ENCODE peak calls at places on chromosomes 16 and 17, in four cellular contexts. E is H1, R is K562, U is HepG2. X is an unnamed sample. For H3K79me2, the result is how much of the 10 kb centered on the place peaks cover.

GRCh38 chr17:71099003-71099710 is 929.8 kb downstream of the KCNJ2 start:
- DNase-seq in E (no peak), R (no peak), U (no peak), X (no peak)

GRCh38 chr17:66415366-66416206 is 113.2 kb downstream of the PRKCA start:
- DNase-seq in E (no peak), R (no peak), U (peak), X (no peak)

GRCh38 chr17:50902768-50903353 is 36.7 kb upstream of the TOB1 start:
- DNase-seq in E (no peak), R (no peak), U (no peak), X (no peak)

GRCh38 chr17:15341385-15341849 is at the start of gene TEKT3:
- DNase-seq in E (peak), R (peak), U (no peak), X (no peak)

GRCh38 chr17:61405047-61405685 is 5.5 kb downstream of the TBX2 start:
- DNase-seq in E (peak), R (no peak), U (no peak), X (no peak)

GRCh38 chr16:23398987-23399805 is 53.8 kb downstream of the COG7 start:
- DNase-seq in E (peak), R (no peak), U (no peak), X (no peak)

GRCh38 chr17:51322390-51323029 is 62.2 kb downstream of the UTP18 start:
- DNase-seq in E (no peak), R (peak), U (peak), X (no peak)

GRCh38 chr17:77462101-77462500 is 321.3 kb downstream of the SEC14L1 start:
- DNase-seq in E (no peak), R (no peak), U (no peak), X (peak)

GRCh38 chr16:29820730-29821662 is 734 bp downstream of the MVP start:
- DNase-seq in E (no peak), R (no peak), U (no peak), X (peak)

GRCh38 chr17:57136355-57136754 is 51.3 kb downstream of the AKAP1 start:
- DNase-seq in E (no peak), R (no peak), U (no peak), X (no peak)

GRCh38 chr17:57988301-57989010 is 402 bp upstream of the VEZF1 start:
- DNase-seq in E (peak), R (peak), U (no peak), X (no peak)

GRCh38 chr17:59785091-59785799 is 77.8 kb downstream of the VMP1 start:
- DNase-seq in E (no peak), R (no peak), U (peak), X (no peak)

GRCh38 chr17:78665952-78666920 is 89.0 kb upstream of the DNAH17 start:
- DNase-seq in E (no peak), R (peak), U (peak), X (no peak)

GRCh38 chr17:320809-321385 is 31.7 kb downstream of the RPH3AL start:
- DNase-seq in E (peak), R (no peak), U (no peak), X (no peak)

GRCh38 chr16:67528222-67528869 is at the start of gene RIPOR1:
- DNase-seq in E (peak), R (peak), U (peak), X (no peak)

GRCh38 chr17:41986634-41987033 is 20.0 kb downstream of the CNP start:
- DNase-seq in E (no peak), R (no peak), U (no peak), X (no peak)

GRCh38 chr17:44547625-44548297 is 9.5 kb upstream of the FZD2 start:
- DNase-seq in E (no peak), R (no peak), U (no peak), X (no peak)

GRCh38 chr17:51500454-51500853 is 240.1 kb downstream of the UTP18 start:
- DNase-seq in E (no peak), R (no peak), U (no peak), X (no peak)

GRCh38 chr17:5526821-5527598 is 40.6 kb downstream of the MIS12 start:
- DNase-seq in E (no peak), R (peak), U (peak), X (no peak)

GRCh38 chr17:80997471-80998387 is 6.1 kb downstream of the CHMP6 start:
- DNase-seq in E (no peak), R (no peak), U (no peak), X (no peak)

GRCh38 chr16:57530531-57531252 is 5.7 kb downstream of the CCDC102A start:
- DNase-seq in E (no peak), R (peak), U (no peak), X (no peak)

GRCh38 chr16:72990003-72990521 is 57.9 kb downstream of the ZFHX3 start:
- DNase-seq in E (no peak), R (no peak), U (no peak), X (no peak)

GRCh38 chr16:22671301-22672076 is 142.5 kb upstream of the HS3ST2 start:
- DNase-seq in E (peak), R (no peak), U (no peak), X (no peak)

GRCh38 chr16:74107795-74108610 is 188.6 kb upstream of the PSMD7 start:
- DNase-seq in E (peak), R (peak), U (peak), X (peak)

GRCh38 chr17:30323895-30324319 is 9.9 kb downstream of the TMIGD1 start:
- DNase-seq in E (no peak), R (peak), U (no peak), X (no peak)

GRCh38 chr16:4847774-4848587 is 700 bp downstream of the UBN1 start:
- DNase-seq in E (no peak), R (peak), U (peak), X (no peak)
- TF ChIP-seq HDAC2 in E (peak), R (no peak), U (no peak), X (peak)

GRCh38 chr16:83244057-83244456 is 563.7 kb upstream of the HSBP1 start:
- DNase-seq in E (no peak), R (no peak), U (no peak), X (no peak)

GRCh38 chr16:83247767-83248372 is 559.9 kb upstream of the HSBP1 start:
- DNase-seq in E (no peak), R (no peak), U (no peak), X (no peak)

GRCh38 chr16:83248735-83249469 is 558.9 kb upstream of the HSBP1 start:
- DNase-seq in E (no peak), R (no peak), U (no peak), X (no peak)

GRCh38 chr16:83245061-83245460 is 562.7 kb upstream of the HSBP1 start:
- DNase-seq in E (no peak), R (no peak), U (no peak), X (no peak)
- H3K79me2 ChIP-seq in E (under half), R (under half), U (under half), X (under half)

GRCh38 chr17:39979865-39980401 is 674 bp upstream of the PSMD3 start:
- DNase-seq in E (no peak), R (peak), U (peak), X (no peak)

GRCh38 chr17:39982069-39982371 is 1.4 kb downstream of the PSMD3 start:
- DNase-seq in E (no peak), R (no peak), U (no peak), X (no peak)

GRCh38 chr17:39981207-39982068 is 831 bp downstream of the PSMD3 start:
- DNase-seq in E (no peak), R (peak), U (no peak), X (no peak)

GRCh38 chr17:39980402-39981206 is at the start of gene PSMD3:
- DNase-seq in E (peak), R (peak), U (peak), X (peak)

DNA sequence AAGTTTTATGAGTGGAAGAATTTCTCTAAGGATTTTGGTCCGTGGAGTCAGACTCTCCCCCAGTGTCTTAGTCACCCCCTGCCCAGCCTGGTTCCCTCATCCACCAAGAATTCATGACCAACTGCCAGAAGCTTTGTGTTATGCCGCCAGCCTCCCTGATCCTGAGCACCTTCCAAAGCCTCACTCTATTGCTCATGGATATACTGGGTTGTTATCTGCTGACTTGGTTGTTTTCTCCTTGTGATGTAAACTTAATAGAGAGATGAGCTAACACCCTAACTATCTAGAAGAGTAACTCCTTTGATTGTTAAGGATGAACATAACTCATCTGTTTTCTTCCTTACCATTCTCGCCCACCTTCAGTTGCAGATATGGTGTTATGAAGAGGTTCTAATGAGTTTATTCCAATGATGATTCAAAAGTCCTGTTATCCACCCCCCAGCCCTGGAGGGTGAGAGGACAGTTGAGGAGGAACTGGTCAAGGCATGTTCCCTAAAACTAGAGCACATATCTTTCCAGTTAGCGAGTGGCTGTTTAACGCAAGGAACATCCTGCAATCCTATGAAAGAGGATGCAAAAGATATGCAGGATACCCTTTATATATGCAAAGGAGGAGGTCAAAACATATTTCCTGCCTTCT is 1.5 kb upstream of the PSMD3 start:
- DNase-seq in E (no peak), R (no peak), U (no peak), X (no peak)
- TF ChIP-seq HDAC2 in E (no peak), R (no peak), U (no peak), X (no peak)

DNA sequence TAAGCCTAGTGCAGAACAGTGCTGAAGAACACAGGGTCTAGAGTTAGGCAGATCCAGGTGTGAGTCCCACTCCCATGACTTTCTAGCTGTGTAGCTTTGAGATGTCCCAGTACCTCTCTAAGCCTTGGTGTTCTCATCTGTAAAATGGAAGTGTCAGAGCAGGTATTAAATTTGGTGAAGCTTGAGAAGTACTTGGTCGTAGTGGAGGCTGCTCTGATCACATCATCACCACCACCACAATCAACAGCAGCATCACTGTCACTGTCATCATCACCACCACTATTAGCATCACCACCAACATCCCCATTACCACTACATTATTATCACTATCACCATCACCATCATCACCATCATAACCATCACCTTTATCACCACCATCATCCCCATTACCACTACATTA is 132.1 kb downstream of the CMIP start:
- DNase-seq in E (no peak), R (no peak), U (no peak), X (no peak)
- H3K79me2 ChIP-seq in E (half or more), R (under half), U (half or more), X (under half)

DNA sequence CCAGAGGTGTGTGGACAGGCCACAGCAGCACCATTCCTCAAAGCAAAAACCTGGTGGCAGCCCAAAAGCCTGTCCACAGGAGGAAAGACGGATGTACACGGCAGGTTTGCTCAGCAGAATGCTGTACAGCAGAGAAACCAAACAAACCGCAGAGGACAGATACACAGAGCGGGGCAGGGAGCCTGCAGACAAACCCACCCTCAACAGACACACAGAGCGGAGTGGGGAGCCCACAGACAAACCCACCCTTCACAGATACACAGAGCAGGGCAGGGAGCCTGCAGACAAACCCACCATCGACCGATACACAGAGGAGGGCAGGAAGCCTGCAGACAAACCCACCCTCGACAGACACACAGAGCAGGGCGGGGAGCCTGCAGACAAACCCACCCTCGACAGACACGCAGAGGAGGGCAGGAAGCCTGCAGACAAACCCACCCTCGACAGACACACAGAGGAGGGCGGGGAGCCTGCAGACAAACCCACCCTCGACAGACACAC is 53.0 kb upstream of the METRNL start:
- DNase-seq in E (no peak), R (no peak), U (no peak), X (no peak)
- TF ChIP-seq HDAC2 in E (no peak), R (no peak), U (no peak), X (no peak)

DNA sequence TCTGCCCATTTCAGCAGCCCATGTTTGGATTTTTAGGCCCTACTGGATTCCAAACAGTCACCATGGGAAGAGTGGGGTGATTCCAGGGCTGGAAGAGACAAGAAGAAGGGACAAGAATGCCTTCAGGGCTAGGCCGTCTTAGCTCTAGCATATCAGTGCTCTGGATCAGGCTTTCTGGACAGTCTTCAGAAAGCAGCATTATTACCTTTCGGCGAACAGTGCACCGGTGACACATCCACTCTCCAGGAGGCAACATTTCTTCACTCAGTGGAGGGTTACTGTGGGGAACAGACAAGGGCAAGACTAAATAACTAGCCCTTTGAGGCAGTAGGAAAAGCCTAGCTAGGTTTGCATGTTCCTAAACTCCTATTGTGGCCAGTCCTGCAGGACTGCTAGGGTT is 23.9 kb upstream of the DHRS13 start:
- DNase-seq in E (no peak), R (no peak), U (no peak), X (no peak)
- H3K79me2 ChIP-seq in E (half or more), R (half or more), U (under half), X (under half)

GRCh38 chr17:79945591-79946255 is 89.9 kb downstream of the TBC1D16 start:
- DNase-seq in E (no peak), R (no peak), U (no peak), X (no peak)

GRCh38 chr17:79943354-79944241 is 92.1 kb downstream of the TBC1D16 start:
- DNase-seq in E (no peak), R (no peak), U (no peak), X (no peak)

GRCh38 chr17:79946352-79947231 is 89.1 kb downstream of the TBC1D16 start:
- DNase-seq in E (no peak), R (no peak), U (no peak), X (no peak)

GRCh38 chr17:79944251-79944812 is 91.3 kb downstream of the TBC1D16 start:
- DNase-seq in E (no peak), R (no peak), U (no peak), X (no peak)

DNA sequence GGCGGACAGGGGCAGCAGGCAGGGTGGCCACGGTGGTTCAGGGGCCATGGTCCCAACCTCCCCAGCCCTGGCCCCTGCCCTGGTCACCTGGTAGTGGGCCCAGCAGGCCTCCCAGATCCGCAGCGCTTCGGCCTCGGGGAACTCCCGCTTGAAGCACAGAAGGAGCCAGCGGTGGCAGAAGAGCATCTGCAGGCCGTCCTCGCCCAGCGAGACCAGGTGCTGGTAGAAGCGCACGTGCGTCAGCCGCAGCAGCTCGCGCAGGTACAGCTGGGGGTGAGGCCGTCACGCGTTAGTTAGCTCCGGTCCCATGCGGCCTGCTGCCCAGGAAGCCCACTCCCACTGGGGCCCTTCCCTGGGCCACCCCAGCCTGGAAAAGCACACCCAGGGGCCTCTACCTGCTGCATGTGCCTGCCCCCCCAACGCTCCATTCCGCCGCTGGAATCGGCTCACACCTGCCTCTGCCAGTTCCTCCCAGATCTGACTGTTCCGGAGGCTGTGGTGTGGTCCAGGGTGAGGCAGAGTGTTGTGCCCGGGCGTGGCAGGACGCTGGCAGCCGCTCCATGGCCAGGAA is 90.8 kb downstream of the TBC1D16 start:
- DNase-seq in E (no peak), R (no peak), U (no peak), X (no peak)
- TF ChIP-seq HDAC2 in E (no peak), R (no peak), U (no peak), X (no peak)

DNA sequence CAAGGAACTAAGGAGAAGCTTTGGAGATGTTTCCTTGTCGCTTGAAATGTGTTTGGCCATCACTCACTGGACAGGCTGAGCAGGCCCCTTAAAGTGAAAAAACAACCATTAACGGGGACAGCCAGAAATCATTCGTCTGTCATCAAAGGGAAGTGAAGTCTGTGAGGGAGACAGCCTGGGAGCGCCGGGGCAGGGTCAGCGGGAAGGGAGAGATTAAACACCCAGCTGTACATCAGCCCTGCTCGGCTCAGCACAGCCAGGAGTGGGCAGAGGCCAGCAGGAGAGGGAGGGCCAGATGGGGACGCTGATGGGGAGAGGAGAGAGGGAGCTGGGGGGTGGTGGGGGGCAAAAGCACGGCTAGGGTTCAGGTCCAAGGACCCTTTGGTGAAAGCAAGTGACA is 105.1 kb downstream of the SDK2 start:
- DNase-seq in E (no peak), R (no peak), U (no peak), X (no peak)
- H3K79me2 ChIP-seq in E (under half), R (under half), U (under half), X (under half)

X was measured in GM12878.